ENCODE peak calls at places on chromosomes 4 and X, in five cellular contexts. One of them, this sample, is unnamed.

GRCh38 chr4:154332681-154333421 is 158.7 kb downstream of the DCHS2 start:
- DNase-seq in amniotic stem cell: no peak
- DNase-seq in midbrain: peak; percentile 63
- DNase-seq in T-helper 2 cell: peak; percentile 13
- DNase-seq in NK-92 treated with Interleukin-12 subunit alpha and Interleukin-12 subunit beta, amount 100 ng/mL, for 24 hours: no peak
- DNase-seq in this sample: peak; percentile 13

GRCh38 chr4:75729836-75730235 is 5.5 kb downstream of the USO1 start:
- DNase-seq in T-helper 2 cell: no peak
- DNase-seq in midbrain: no peak
- DNase-seq in amniotic stem cell: no peak
- DNase-seq in NK-92 treated with Interleukin-12 subunit alpha and Interleukin-12 subunit beta, amount 100 ng/mL, for 24 hours: no peak
- DNase-seq in this sample: no peak

GRCh38 chr4:119314356-119314755 is 7.6 kb downstream of the FABP2 start:
- DNase-seq in midbrain: peak; percentile 39
- DNase-seq in amniotic stem cell: peak; percentile 20
- DNase-seq in NK-92 treated with Interleukin-12 subunit alpha and Interleukin-12 subunit beta, amount 100 ng/mL, for 24 hours: no peak
- DNase-seq in T-helper 2 cell: no peak
- DNase-seq in this sample: no peak

GRCh38 chr4:159549092-159549491 is 446.2 kb downstream of the RAPGEF2 start:
- DNase-seq in midbrain: no peak
- DNase-seq in NK-92 treated with Interleukin-12 subunit alpha and Interleukin-12 subunit beta, amount 100 ng/mL, for 24 hours: no peak
- DNase-seq in T-helper 2 cell: no peak
- DNase-seq in amniotic stem cell: no peak
- DNase-seq in this sample: no peak

GRCh38 chr4:87068591-87069021 is 133.8 kb downstream of the AFF1 start:
- DNase-seq in T-helper 2 cell: no peak
- DNase-seq in midbrain: no peak
- DNase-seq in amniotic stem cell: no peak
- DNase-seq in NK-92 treated with Interleukin-12 subunit alpha and Interleukin-12 subunit beta, amount 100 ng/mL, for 24 hours: no peak
- DNase-seq in this sample: no peak

GRCh38 chr4:37699874-37700481 is 13.8 kb upstream of the RELL1 start:
- DNase-seq in NK-92 treated with Interleukin-12 subunit alpha and Interleukin-12 subunit beta, amount 100 ng/mL, for 24 hours: no peak
- DNase-seq in T-helper 2 cell: no peak
- DNase-seq in midbrain: no peak
- DNase-seq in amniotic stem cell: no peak
- DNase-seq in this sample: no peak

GRCh38 chrX:153687121-153688039 is at the start of gene SLC6A8:
- DNase-seq in T-helper 2 cell: no peak
- DNase-seq in amniotic stem cell: peak; percentile 4
- DNase-seq in NK-92 treated with Interleukin-12 subunit alpha and Interleukin-12 subunit beta, amount 100 ng/mL, for 24 hours: no peak
- DNase-seq in midbrain: peak; percentile 69
- DNase-seq in this sample: no peak

GRCh38 chr4:63717384-63717783 is 691.9 kb downstream of the TECRL start:
- DNase-seq in amniotic stem cell: no peak
- DNase-seq in midbrain: no peak
- DNase-seq in T-helper 2 cell: no peak
- DNase-seq in NK-92 treated with Interleukin-12 subunit alpha and Interleukin-12 subunit beta, amount 100 ng/mL, for 24 hours: no peak
- DNase-seq in this sample: no peak

GRCh38 chr4:20428410-20429160 is 176.9 kb downstream of the SLIT2 start:
- DNase-seq in midbrain: peak; percentile 68
- DNase-seq in T-helper 2 cell: no peak
- DNase-seq in amniotic stem cell: no peak
- DNase-seq in NK-92 treated with Interleukin-12 subunit alpha and Interleukin-12 subunit beta, amount 100 ng/mL, for 24 hours: no peak
- DNase-seq in this sample: no peak

GRCh38 chr4:4923208-4923607 is 63.7 kb downstream of the MSX1 start:
- DNase-seq in NK-92 treated with Interleukin-12 subunit alpha and Interleukin-12 subunit beta, amount 100 ng/mL, for 24 hours: no peak
- DNase-seq in T-helper 2 cell: no peak
- DNase-seq in midbrain: no peak
- DNase-seq in amniotic stem cell: no peak
- DNase-seq in this sample: no peak